ENCODE peak calls at places on chromosomes 5 and 9, in eight cellular contexts. H is HCT116, I is K562, K is fibroblast of lung, F is MM.1S, T is hepatocyte, L is H9, J is mammary epithelial cell. Q is an unnamed sample.

GRCh38 chr5:146620031-146620662 is 104.2 kb upstream of the GPR151 start:
- DNase-seq in K (no peak), J (no peak), F (no peak), L (no peak), I (no peak), T (no peak), H (no peak), Q (no peak)

GRCh38 chr5:158373623-158374375 is 514.9 kb upstream of the CLINT1 start:
- DNase-seq in K (no peak), I (no peak), F (no peak), T (no peak), J (no peak), H (no peak), L (no peak), Q (no peak)

GRCh38 chr9:37775216-37775919 is 9.5 kb downstream of the EXOSC3 start:
- DNase-seq in H (no peak), K (no peak), F (no peak), I (no peak), T (no peak), L (no peak), J (no peak), Q (no peak)

GRCh38 chr9:120396926-120397325 is 183.0 kb downstream of the CDK5RAP2 start:
- DNase-seq in K (no peak), I (no peak), T (no peak), L (no peak), F (no peak), J (no peak), H (no peak), Q (no peak)

GRCh38 chr9:129487658-129488483 is 133.0 kb downstream of the C9orf50 start:
- DNase-seq in L (no peak), J (peak; percentile 50), H (no peak), I (peak; percentile 68), K (peak; percentile 68), T (peak; percentile 72), F (no peak), Q (no peak)

GRCh38 chr9:23477908-23478307 is 348.1 kb downstream of the ELAVL2 start:
- DNase-seq in J (no peak), L (no peak), F (no peak), H (no peak), T (no peak), I (no peak), K (no peak), Q (no peak)

GRCh38 chr5:59810041-59810440 is 83.5 kb downstream of the PDE4D start:
- DNase-seq in I (peak; percentile 69), L (peak; percentile 56), T (peak; percentile 83), K (peak; percentile 83), H (peak; percentile 56), J (peak; percentile 40), F (peak; percentile 70), Q (peak; percentile 49)

GRCh38 chr5:125120012-125120411 is 373.6 kb upstream of the ZNF608 start:
- DNase-seq in H (no peak), K (no peak), T (no peak), J (no peak), L (no peak), F (no peak), I (no peak), Q (no peak)

GRCh38 chr5:40410939-40411635 is 268.6 kb upstream of the PTGER4 start:
- DNase-seq in I (no peak), L (no peak), F (no peak), H (no peak), K (peak; percentile 83), J (peak; percentile 88), T (no peak), Q (peak; percentile 19)

GRCh38 chr9:115591584-115591984 is 473.6 kb upstream of the TNC start:
- DNase-seq in T (peak; percentile 92), J (peak; percentile 95), F (peak; percentile 71), I (peak; percentile 10), H (peak; percentile 84), L (peak; percentile 80), K (peak; percentile 99), Q (peak; percentile 91)

GRCh38 chr5:58886315-58887207 is 303.7 kb downstream of the RAB3C start:
- DNase-seq in F (peak; percentile 64), L (peak; percentile 86), H (peak; percentile 28), I (peak; percentile 72), J (peak; percentile 62), K (peak; percentile 77), T (peak; percentile 83), Q (peak; percentile 56)

DNA sequence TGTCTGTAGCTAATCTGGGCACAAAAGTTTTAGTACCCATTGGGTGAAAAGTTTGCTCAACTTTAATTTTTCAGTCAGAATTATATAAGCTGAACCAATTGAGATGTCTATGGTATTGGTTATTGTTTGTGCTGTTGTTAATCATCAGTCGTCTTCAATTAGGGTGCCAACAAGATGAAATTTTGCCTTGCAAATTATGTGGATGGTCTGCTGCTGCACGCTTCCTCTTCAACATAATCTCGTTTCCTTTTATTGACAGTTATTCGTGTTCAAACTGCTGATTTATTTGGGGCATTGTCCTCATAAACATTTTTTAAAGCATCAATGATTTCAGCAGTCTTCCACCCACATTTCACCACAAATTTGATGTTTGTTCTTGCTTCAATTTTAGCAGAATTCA is 194.0 kb downstream of the HTR1A start:
- DNase-seq in F (no peak), K (no peak), L (no peak), H (no peak), I (no peak), T (no peak), J (no peak), Q (no peak)
- H2AFZ ChIP-seq in F (no peak overlapping the region), K (no peak overlapping the region), L (no peak overlapping the region), H (no peak overlapping the region), I (no peak overlapping the region), T (no peak overlapping the region), J (no peak overlapping the region), Q (no peak overlapping the region)

DNA sequence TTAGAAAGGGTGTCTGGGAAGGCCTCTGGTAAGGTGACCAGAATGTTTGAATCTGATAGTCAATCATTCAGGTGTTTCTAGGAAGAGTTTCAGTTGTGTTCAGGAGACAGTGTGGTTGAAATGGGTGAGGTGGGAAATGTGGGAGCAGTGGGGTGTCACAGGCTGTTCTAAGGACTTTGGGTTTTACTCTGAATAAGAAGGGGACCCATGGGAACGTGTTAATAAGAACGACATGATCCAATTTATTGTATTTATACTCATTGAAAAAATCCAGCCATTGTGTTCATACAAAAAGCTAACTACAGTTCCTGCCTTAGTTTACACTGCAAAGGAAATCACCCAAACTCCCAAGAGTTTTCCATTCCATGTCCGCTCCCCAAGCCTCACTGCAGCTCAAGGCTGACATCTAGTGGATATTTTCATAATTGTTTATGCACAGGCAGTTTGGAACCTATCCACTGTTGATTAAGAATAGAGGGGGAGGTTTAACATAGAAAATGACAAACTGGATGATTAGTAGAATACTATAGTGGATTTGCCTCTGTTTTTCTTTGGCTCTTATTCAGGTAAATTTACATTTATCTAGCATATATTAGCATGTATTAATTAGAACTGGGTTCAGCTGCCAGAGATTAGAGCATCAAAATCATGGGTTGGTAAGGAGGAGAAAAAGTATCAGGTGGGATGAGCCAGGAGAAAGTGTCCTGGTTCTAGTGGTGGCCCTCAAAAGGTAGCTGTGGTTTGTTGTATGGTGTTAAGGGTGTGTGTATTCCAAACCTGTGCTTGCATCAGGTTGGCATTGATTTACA is 17.7 kb downstream of the CAVIN4 start:
- DNase-seq in H (peak; percentile 44), I (peak; percentile 57), J (peak; percentile 46), K (peak; percentile 71), L (no peak), F (peak; percentile 53), T (peak; percentile 77), Q (no peak)
- TF ChIP-seq CTCF in H (peak; percentile 94), I (peak; percentile 87), J (peak; percentile 84), K (peak; percentile 76), L (peak; percentile 88), F (peak; percentile 90), T (peak; percentile 90), Q (peak; percentile 93)

DNA sequence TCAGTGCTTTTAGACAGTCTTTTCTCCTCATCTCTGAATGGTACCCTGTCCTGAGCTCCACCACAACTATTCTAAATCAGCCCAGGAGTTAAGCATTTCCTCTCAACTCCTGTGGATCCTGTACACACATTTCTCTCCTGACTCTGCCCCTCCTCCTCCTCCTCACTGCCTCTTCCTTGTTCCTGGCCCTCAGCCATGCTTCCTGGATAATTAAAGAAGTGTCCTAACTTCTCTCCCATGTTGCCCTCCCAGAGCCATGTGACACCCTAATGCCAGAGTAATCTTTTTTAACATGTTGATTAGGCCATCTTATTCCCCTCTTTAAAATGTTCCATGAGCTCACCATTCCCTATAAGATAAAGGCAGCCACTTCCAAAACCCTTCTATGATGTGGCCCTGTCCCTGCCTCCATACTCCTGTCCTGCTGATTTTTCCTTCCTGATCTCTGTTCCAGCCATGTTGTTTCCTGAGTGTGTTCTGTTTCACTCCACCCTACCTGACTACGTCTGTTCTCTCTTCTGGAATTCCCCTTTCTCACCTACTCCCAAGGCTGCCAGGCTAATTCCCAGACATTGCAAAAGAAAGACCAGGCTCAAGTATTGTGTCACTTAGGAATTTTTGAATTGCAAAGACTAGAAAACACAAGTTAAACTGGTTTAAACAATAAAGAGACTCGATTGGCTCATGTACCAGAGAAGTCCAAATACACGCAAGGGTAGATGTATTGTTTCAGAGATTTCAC is 295.2 kb downstream of the MAST4 start:
- DNase-seq in L (no peak), J (peak; percentile 99), T (peak; percentile 12), F (no peak), K (peak; percentile 22), H (no peak), I (no peak), Q (peak; percentile 11)
- H2AFZ ChIP-seq in L (no peak overlapping the region), J (peak overlapping the region; percentile 38), T (no peak overlapping the region), F (no peak overlapping the region), K (no peak overlapping the region), H (no peak overlapping the region), I (no peak overlapping the region), Q (peak overlapping the region; percentile 37)

DNA sequence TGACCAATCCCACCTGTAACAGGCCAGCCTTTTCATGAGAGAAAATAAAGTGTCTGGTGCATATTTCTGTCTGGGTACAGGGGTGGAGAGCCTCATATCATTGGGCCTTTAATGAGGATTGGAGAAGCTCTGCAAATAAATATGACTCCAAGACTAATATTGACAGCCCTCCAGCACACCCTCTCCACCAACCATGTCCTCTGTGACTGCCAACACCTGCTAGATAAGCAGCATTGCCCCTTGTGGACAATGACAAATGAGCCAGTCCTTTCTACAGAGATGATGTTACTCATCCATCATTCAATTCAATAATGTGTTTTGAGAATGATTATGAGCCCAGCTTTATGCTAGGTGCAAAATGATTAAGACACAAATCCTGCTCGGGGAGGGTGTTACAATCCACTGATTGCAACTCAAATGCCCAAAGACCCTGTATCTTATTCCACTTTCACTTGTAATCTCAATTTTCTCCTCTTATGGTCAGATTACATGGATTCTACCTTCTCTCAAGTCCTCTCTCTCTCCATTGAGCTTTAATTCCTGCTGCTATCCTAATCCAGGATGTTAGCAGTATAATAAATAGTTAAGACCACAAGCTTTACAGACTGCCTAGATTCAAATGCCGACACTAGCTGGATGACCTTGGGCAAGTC is 2.1 kb upstream of the GFRA3 start:
- DNase-seq in K (no peak), J (no peak), I (no peak), L (no peak), F (no peak), T (peak; percentile 40), H (no peak), Q (no peak)
- TF ChIP-seq CTCF in K (no peak), J (no peak), I (peak; percentile 20), L (peak; percentile 29), F (no peak), T (no peak), H (peak; percentile 12), Q (no peak)

GRCh38 chr9:136686794-136687711 is at the start of gene AGPAT2:
- DNase-seq in F (no peak), L (peak; percentile 67), I (peak; percentile 98), K (peak; percentile 45), J (peak; percentile 51), T (peak; percentile 93), H (peak; percentile 28), Q (peak; percentile 37)
- H2AFZ ChIP-seq in F (peak within 1 kb of the TSS; percentile 63), L (no peak within 1 kb of the TSS), I (peak within 1 kb of the TSS; percentile 88), K (peak within 1 kb of the TSS; percentile 34), J (peak within 1 kb of the TSS; percentile 77), T (peak within 1 kb of the TSS; percentile 67), H (no peak within 1 kb of the TSS), Q (peak within 1 kb of the TSS; percentile 93)

Q was measured in PC-9.